ENCODE peak calls at places on chromosome 1, in five cellular contexts. O is GM12891; K is dermis microvascular lymphatic vessel endothelial cell; Z is stimulated activated CD8-positive, alpha-beta memory T cell treated with anti-CD3 and anti-CD28 coated beads, Interleukin-15, amount 100 ng/mL, for 24 hours; Q is EL. M is an unnamed sample.

GRCh38 chr1:109933856-109934711 is 23.4 kb downstream of the CSF1 start:
- DNase-seq in O (no peak), K (peak), Z (no peak), Q (peak), M (no peak)

GRCh38 chr1:43722825-43723224 is 15.5 kb downstream of the ST3GAL3 start:
- DNase-seq in O (no peak), K (no peak), Z (no peak), Q (no peak), M (no peak)

GRCh38 chr1:201469645-201470074 is 672 bp upstream of the PHLDA3 start:
- DNase-seq in O (no peak), K (no peak), Z (no peak), Q (no peak), M (no peak)

GRCh38 chr1:39158330-39159086 is 46.0 kb upstream of the MACF1 start:
- DNase-seq in O (no peak), K (no peak), Z (no peak), Q (no peak), M (no peak)

GRCh38 chr1:72235062-72235461 is 47.3 kb downstream of the NEGR1 start:
- DNase-seq in O (no peak), K (no peak), Z (no peak), Q (no peak), M (no peak)

GRCh38 chr1:161037661-161038522 is 872 bp downstream of the TSTD1 start:
- DNase-seq in O (no peak), K (no peak), Z (no peak), Q (no peak), M (no peak)

GRCh38 chr1:236627717-236628116 is 23.4 kb upstream of the HEATR1 start:
- DNase-seq in O (no peak), K (no peak), Z (no peak), Q (no peak), M (no peak)

GRCh38 chr1:35615440-35615839 is 25.9 kb downstream of the PSMB2 start:
- DNase-seq in O (no peak), K (no peak), Z (no peak), Q (no peak), M (no peak)

GRCh38 chr1:57844382-57844980 is 420.6 kb upstream of the DAB1 start:
- DNase-seq in O (no peak), K (no peak), Z (no peak), Q (no peak), M (no peak)

GRCh38 chr1:118986839-118987430 is 1.2 kb downstream of the TBX15 start:
- DNase-seq in O (no peak), K (no peak), Z (no peak), Q (peak), M (no peak)

GRCh38 chr1:108678696-108679095 is 13.4 kb upstream of the PRPF38B start:
- DNase-seq in O (no peak), K (no peak), Z (no peak), Q (no peak), M (no peak)

GRCh38 chr1:228084325-228084724 is 1.8 kb downstream of the ARF1 start:
- DNase-seq in O (no peak), K (peak), Z (no peak), Q (peak), M (no peak)

GRCh38 chr1:160028426-160028825 is 3.4 kb downstream of the PIGM start:
- DNase-seq in O (no peak), K (no peak), Z (no peak), Q (no peak), M (no peak)

GRCh38 chr1:9914603-9914937 is 4.5 kb upstream of the CTNNBIP1 start:
- DNase-seq in O (no peak), K (no peak), Z (no peak), Q (no peak), M (no peak)

GRCh38 chr1:42075179-42075578 is 78.0 kb upstream of the GUCA2B start:
- DNase-seq in O (no peak), K (no peak), Z (no peak), Q (no peak), M (no peak)

GRCh38 chr1:147078606-147079399 is 93.5 kb downstream of the PRKAB2 start:
- DNase-seq in O (no peak), K (no peak), Z (no peak), Q (no peak), M (no peak)

GRCh38 chr1:247574664-247575063 is 13.5 kb upstream of the OR2G2 start:
- DNase-seq in O (no peak), K (no peak), Z (no peak), Q (no peak), M (no peak)

GRCh38 chr1:29197590-29197924 is 15.9 kb upstream of the SRSF4 start:
- DNase-seq in O (peak), K (peak), Z (no peak), Q (peak), M (no peak)

GRCh38 chr1:167627865-167628641 is 2.0 kb upstream of the RCSD1 start:
- DNase-seq in O (peak), K (no peak), Z (no peak), Q (no peak), M (no peak)

GRCh38 chr1:118266436-118266835 is 81.4 kb upstream of the SPAG17 start:
- DNase-seq in O (no peak), K (peak), Z (no peak), Q (no peak), M (no peak)

GRCh38 chr1:50705041-50705440 is 255.0 kb downstream of the FAF1 start:
- DNase-seq in O (no peak), K (no peak), Z (no peak), Q (no peak), M (no peak)

GRCh38 chr1:100391675-100392074 is 39.4 kb downstream of the CDC14A start:
- DNase-seq in O (no peak), K (no peak), Z (no peak), Q (no peak), M (no peak)

GRCh38 chr1:49102752-49103151 is 326.1 kb upstream of the BEND5 start:
- DNase-seq in O (no peak), K (no peak), Z (no peak), Q (peak), M (no peak)

GRCh38 chr1:164794310-164794709 is 235.3 kb downstream of the PBX1 start:
- DNase-seq in O (no peak), K (no peak), Z (no peak), Q (peak), M (no peak)